ENCODE peak calls at places on chromosomes 13 and 19, in five cellular contexts. B, E, Z, R and W are unnamed samples.

GRCh38 chr13:99442273-99442895 is 58.9 kb upstream of the TM9SF2 start:
- DNase-seq in R (no peak), Z (no peak), E (no peak), B (peak), W (peak)

GRCh38 chr13:97125051-97125809 is 96.9 kb upstream of the MBNL2 start:
- DNase-seq in Z (no peak), E (no peak), B (no peak), R (no peak), W (peak)

GRCh38 chr13:114101325-114101821 is 31.1 kb downstream of the RASA3 start:
- DNase-seq in E (no peak), Z (no peak), R (no peak), B (no peak), W (peak)

GRCh38 chr19:5953680-5954213 is 24.2 kb downstream of the RANBP3 start:
- DNase-seq in Z (no peak), E (no peak), R (no peak), B (no peak), W (no peak)

GRCh38 chr13:77298403-77298802 is 28.5 kb downstream of the MYCBP2 start:
- DNase-seq in R (no peak), E (no peak), Z (no peak), B (no peak), W (no peak)

GRCh38 chr13:48233097-48233885 is at the start of gene ITM2B:
- DNase-seq in R (peak), B (peak), E (no peak), Z (peak), W (peak)

GRCh38 chr13:105848494-105848893 is 687.0 kb downstream of the EFNB2 start:
- DNase-seq in Z (no peak), E (no peak), R (no peak), B (no peak), W (no peak)

GRCh38 chr13:53138369-53139036 is 109.9 kb downstream of the OLFM4 start:
- DNase-seq in E (no peak), R (no peak), B (no peak), Z (no peak), W (no peak)

GRCh38 chr13:102726430-102726829 is 31.6 kb upstream of the METTL21C start:
- DNase-seq in B (no peak), R (no peak), E (peak), Z (no peak), W (no peak)

GRCh38 chr13:43720780-43721397 is 65.9 kb downstream of the ENOX1 start:
- DNase-seq in B (no peak), Z (no peak), E (no peak), R (no peak), W (no peak)

GRCh38 chr19:17404621-17405249 is 695 bp downstream of the BST2 start:
- DNase-seq in B (no peak), E (no peak), R (no peak), Z (no peak), W (no peak)

GRCh38 chr13:110409581-110409992 is 102.5 kb downstream of the COL4A2 start:
- DNase-seq in E (no peak), R (no peak), B (no peak), Z (no peak), W (no peak)

GRCh38 chr19:39398297-39398864 is 7.2 kb downstream of the MED29 start:
- DNase-seq in Z (peak), R (no peak), B (peak), E (no peak), W (peak)

GRCh38 chr13:34310539-34310938 is 492.6 kb downstream of the RFC3 start:
- DNase-seq in R (no peak), B (no peak), E (no peak), Z (no peak), W (no peak)

GRCh38 chr13:100280681-100281080 is 191.8 kb downstream of the PCCA start:
- DNase-seq in E (no peak), Z (no peak), R (no peak), B (no peak), W (no peak)

GRCh38 chr13:27406178-27406939 is 18.1 kb upstream of the GTF3A start:
- DNase-seq in B (no peak), E (no peak), Z (no peak), R (no peak), W (no peak)

GRCh38 chr13:52695856-52696255 is 43.2 kb downstream of the SUGT1 start:
- DNase-seq in E (no peak), B (no peak), R (no peak), Z (no peak), W (no peak)

GRCh38 chr13:110233181-110233641 is 73.7 kb downstream of the COL4A1 start:
- DNase-seq in R (no peak), Z (no peak), B (no peak), E (no peak), W (no peak)

GRCh38 chr19:6362351-6362801 is 1.0 kb downstream of the CLPP start:
- DNase-seq in R (no peak), Z (no peak), B (no peak), E (no peak), W (no peak)

GRCh38 chr19:3153286-3154230 is 17.7 kb downstream of the GNA15 start:
- DNase-seq in B (no peak), R (no peak), E (no peak), Z (no peak), W (no peak)

GRCh38 chr13:110132178-110132975 is 174.6 kb downstream of the COL4A1 start:
- DNase-seq in E (no peak), Z (no peak), R (peak), B (no peak), W (no peak)

GRCh38 chr19:45443462-45444317 is 20.0 kb upstream of the ERCC1 start:
- DNase-seq in B (peak), R (peak), Z (peak), E (peak), W (peak)

GRCh38 chr19:1076951-1077350 is 10.0 kb downstream of the ARHGAP45 start:
- DNase-seq in B (peak), E (no peak), Z (peak), R (no peak), W (peak)

GRCh38 chr19:48403606-48404005 is 10.1 kb downstream of the GRIN2D start:
- DNase-seq in E (no peak), B (peak), Z (no peak), R (peak), W (no peak)

GRCh38 chr13:99760456-99760855 is 211.1 kb downstream of the ZIC5 start:
- DNase-seq in R (no peak), Z (no peak), E (no peak), B (no peak), W (no peak)

GRCh38 chr19:1066748-1067340 is at the start of gene ARHGAP45:
- DNase-seq in Z (peak), E (no peak), B (no peak), R (no peak), W (no peak)